ENCODE peak calls at places on chromosomes 5 and 9, in six cellular contexts. X is astrocyte, C is brain microvascular endothelial cell, Z is OCI-LY7, H is psoas muscle, G is mammary epithelial cell. U is an unnamed sample.

GRCh38 chr5:32076699-32077695 is 97.1 kb downstream of the GOLPH3 start:
- DNase-seq in X (peak; percentile 86), C (peak; percentile 47), Z (peak; percentile 68), H (no peak), G (peak; percentile 39), U (peak; percentile 52)

GRCh38 chr9:131443648-131444047 is 49.8 kb downstream of the PRRC2B start:
- DNase-seq in X (no peak), C (no peak), Z (no peak), H (no peak), G (no peak), U (no peak)

GRCh38 chr9:4276856-4277255 is 23.0 kb downstream of the GLIS3 start:
- DNase-seq in X (no peak), C (no peak), Z (no peak), H (no peak), G (no peak), U (no peak)

GRCh38 chr9:132456241-132456640 is 46.2 kb downstream of the CFAP77 start:
- DNase-seq in X (no peak), C (no peak), Z (no peak), H (no peak), G (peak; percentile 43), U (no peak)

GRCh38 chr9:130537346-130538050 is 41.9 kb upstream of the FUBP3 start:
- DNase-seq in X (no peak), C (no peak), Z (no peak), H (no peak), G (no peak), U (peak; percentile 53)

GRCh38 chr9:76394896-76395244 is 644 bp upstream of the RFK start:
- DNase-seq in X (no peak), C (peak; percentile 42), Z (peak; percentile 72), H (peak; percentile 67), G (no peak), U (peak; percentile 34)

GRCh38 chr5:33299621-33300208 is 141.1 kb upstream of the TARS1 start:
- DNase-seq in X (peak; percentile 49), C (peak; percentile 63), Z (peak; percentile 61), H (no peak), G (peak; percentile 90), U (peak; percentile 36)

GRCh38 chr5:40447438-40447837 is 232.3 kb upstream of the PTGER4 start:
- DNase-seq in X (no peak), C (peak; percentile 68), Z (no peak), H (no peak), G (peak; percentile 47), U (no peak)

GRCh38 chr9:105026451-105026850 is 98.5 kb upstream of the ABCA1 start:
- DNase-seq in X (peak; percentile 73), C (peak; percentile 74), Z (no peak), H (no peak), G (peak; percentile 41), U (no peak)

GRCh38 chr9:71984388-71985069 is 73.1 kb downstream of the C9orf85 start:
- DNase-seq in X (peak; percentile 68), C (peak; percentile 59), Z (no peak), H (peak; percentile 92), G (peak; percentile 38), U (peak; percentile 34)

GRCh38 chr5:73735032-73735734 is 109.2 kb downstream of the ARHGEF28 start:
- DNase-seq in X (peak; percentile 12), C (peak; percentile 27), Z (no peak), H (no peak), G (no peak), U (no peak)

GRCh38 chr5:132095077-132095744 is 21.6 kb downstream of the CSF2 start:
- DNase-seq in X (no peak), C (no peak), Z (no peak), H (no peak), G (peak; percentile 51), U (no peak)

GRCh38 chr5:75042511-75042910 is 9.8 kb downstream of the GCNT4 start:
- DNase-seq in X (no peak), C (no peak), Z (no peak), H (no peak), G (peak; percentile 33), U (no peak)

GRCh38 chr5:33260098-33260497 is 180.7 kb upstream of the TARS1 start:
- DNase-seq in X (peak; percentile 45), C (peak; percentile 7), Z (no peak), H (no peak), G (no peak), U (no peak)

GRCh38 chr9:16282718-16283117 is 587.8 kb downstream of the BNC2 start:
- DNase-seq in X (no peak), C (no peak), Z (no peak), H (no peak), G (no peak), U (no peak)

GRCh38 chr9:92247296-92247695 is 46.2 kb downstream of the IARS1 start:
- DNase-seq in X (no peak), C (peak; percentile 93), Z (no peak), H (no peak), G (no peak), U (no peak)

GRCh38 chr9:70079364-70080103 is 35.9 kb downstream of the MAMDC2 start:
- DNase-seq in X (no peak), C (no peak), Z (no peak), H (no peak), G (peak; percentile 48), U (no peak)

GRCh38 chr9:69380811-69381210 is 55.8 kb downstream of the ENTREP1 start:
- DNase-seq in X (peak; percentile 53), C (peak; percentile 44), Z (no peak), H (peak; percentile 70), G (no peak), U (no peak)

GRCh38 chr9:95174038-95174437 is 143.5 kb downstream of the FANCC start:
- DNase-seq in X (no peak), C (no peak), Z (no peak), H (no peak), G (no peak), U (no peak)

GRCh38 chr5:55173696-55174101 is 722 bp upstream of the CDC20B start:
- DNase-seq in X (no peak), C (no peak), Z (no peak), H (no peak), G (no peak), U (no peak)

GRCh38 chr5:53099546-53099945 is 10.0 kb downstream of the MOCS2 start:
- DNase-seq in X (no peak), C (peak; percentile 32), Z (no peak), H (no peak), G (no peak), U (no peak)

GRCh38 chr9:95131023-95131943 is 186.2 kb downstream of the FANCC start:
- DNase-seq in X (peak; percentile 29), C (peak; percentile 67), Z (peak; percentile 47), H (peak; percentile 66), G (peak; percentile 25), U (peak; percentile 76)

GRCh38 chr9:374726-375125 is 160.1 kb downstream of the DOCK8 start:
- DNase-seq in X (no peak), C (no peak), Z (no peak), H (no peak), G (no peak), U (no peak)

GRCh38 chr9:91483189-91483691 is 59.6 kb upstream of the NFIL3 start:
- DNase-seq in X (peak; percentile 66), C (peak; percentile 74), Z (no peak), H (no peak), G (no peak), U (no peak)

DNA sequence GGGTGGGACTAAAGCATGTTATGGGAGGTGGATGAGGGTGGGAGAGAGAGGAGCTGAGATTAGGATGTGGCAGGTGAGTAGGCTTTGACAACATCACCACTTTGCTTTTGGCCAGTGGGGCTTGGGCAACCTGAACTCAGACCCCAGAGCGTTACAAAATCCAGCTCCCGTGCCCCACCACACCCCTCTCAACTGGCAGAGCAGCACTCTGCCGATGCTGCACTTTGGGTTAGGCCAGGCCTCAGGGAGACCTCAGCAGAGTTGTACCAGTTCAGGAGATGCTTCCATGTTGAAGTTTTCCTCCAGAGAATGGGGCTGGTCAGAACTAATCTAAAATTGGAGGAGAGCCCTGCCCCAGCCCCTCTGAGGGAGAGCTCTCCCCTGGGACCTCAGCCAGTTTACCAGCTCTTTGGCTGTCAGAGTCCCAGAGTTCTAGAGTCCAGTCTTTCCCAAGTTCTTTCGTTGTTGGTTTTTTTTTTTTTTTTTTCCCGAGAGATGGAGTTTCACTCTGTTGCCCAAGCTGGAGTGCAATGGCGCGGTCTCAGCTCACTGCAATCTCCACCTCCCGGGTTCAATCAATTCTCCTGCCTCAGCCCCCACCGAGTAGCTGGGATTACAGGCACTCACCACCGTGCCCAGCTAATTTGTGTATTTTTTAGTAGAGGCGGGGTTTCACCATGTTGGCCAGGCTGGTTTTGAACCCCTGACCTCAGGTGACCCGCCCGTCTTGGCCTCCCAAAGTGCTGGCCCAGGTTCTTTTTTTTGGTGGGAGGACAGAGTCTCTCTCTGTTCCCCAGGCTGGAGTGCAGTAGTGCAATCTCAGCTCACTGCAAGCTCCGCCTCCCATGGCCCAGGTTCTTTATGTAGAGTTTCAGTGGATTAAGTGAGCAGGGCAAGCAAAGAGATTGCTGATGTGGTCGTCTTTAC is 17.8 kb downstream of the NUDT2 start:
- DNase-seq in X (no peak), C (no peak), Z (no peak), H (no peak), G (no peak), U (no peak)
- H3K27ac ChIP-seq in X (no peak overlapping the region), C (no peak overlapping the region), Z (no peak overlapping the region), H (no peak overlapping the region), G (no peak overlapping the region), U (no peak overlapping the region)

GRCh38 chr9:14080940-14081621 is 232.9 kb downstream of the NFIB start:
- DNase-seq in X (peak; percentile 93), C (peak; percentile 56), Z (peak; percentile 22), H (no peak), G (peak; percentile 95), U (peak; percentile 36)
- TF ChIP-seq CTCF in X (peak; percentile 2), C (peak; percentile 34), Z (no peak), H (no peak), G (peak; percentile 16), U (no peak)

DNA sequence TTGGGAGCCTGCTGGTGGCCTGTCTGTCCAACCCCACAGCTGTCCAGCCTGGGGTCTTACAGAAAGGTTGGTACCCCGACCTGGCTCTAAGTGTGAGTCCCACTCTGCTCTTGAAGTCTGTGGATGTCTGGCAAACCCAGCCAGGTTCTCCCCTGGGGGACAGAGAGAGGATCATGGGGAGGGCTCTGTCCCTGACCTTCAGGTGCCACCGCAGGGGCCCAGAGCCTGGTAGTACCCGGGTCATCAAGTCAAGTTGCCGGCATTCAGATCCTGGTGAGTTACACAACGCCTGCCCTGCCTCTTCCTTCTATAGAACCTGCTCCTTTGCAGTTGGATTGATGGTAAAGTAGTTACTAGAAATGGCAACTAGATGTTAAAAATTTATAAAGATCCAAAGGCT is 66.7 kb downstream of the ADAMTS2 start:
- DNase-seq in X (no peak), C (no peak), Z (no peak), H (no peak), G (no peak), U (no peak)
- H3K27ac ChIP-seq in X (no peak overlapping the region), C (peak overlapping the region; percentile 25), Z (no peak overlapping the region), H (no peak overlapping the region), G (no peak overlapping the region), U (no peak overlapping the region)

GRCh38 chr5:138752341-138752950 is 779 bp upstream of the CTNNA1 start:
- DNase-seq in X (no peak), C (no peak), Z (peak; percentile 25), H (no peak), G (peak; percentile 16), U (no peak)
- TF ChIP-seq CTCF in X (no peak), C (no peak), Z (peak; percentile 22), H (no peak), G (no peak), U (no peak)

GRCh38 chr9:126521551-126521950 is 92.2 kb upstream of the LMX1B start:
- DNase-seq in X (no peak), C (no peak), Z (no peak), H (no peak), G (no peak), U (no peak)
- H3K27ac ChIP-seq in X (no peak overlapping the region), C (no peak overlapping the region), Z (no peak overlapping the region), H (no peak overlapping the region), G (no peak overlapping the region), U (no peak overlapping the region)

U was measured in RWPE1.